ENCODE peak calls at places on chromosomes 5 and 9, in seven cellular contexts. E is H9, M is neuronal stem cell, R is trophoblast cell, J is IMR-90, P is mesendoderm, T is H1. B is an unnamed sample.

GRCh38 chr5:174190073-174190675 is 144.7 kb downstream of the NSG2 start:
- DNase-seq in J (no peak), M (no peak), P (peak; percentile 55), T (no peak), R (no peak), E (no peak), B (no peak)

GRCh38 chr9:1173211-1173610 is 123.1 kb downstream of the DMRT2 start:
- DNase-seq in M (no peak), J (no peak), T (no peak), E (no peak), R (no peak), P (peak; percentile 76), B (no peak)

GRCh38 chr5:170173227-170173626 is 59.6 kb upstream of the C5orf58 start:
- DNase-seq in T (no peak), M (no peak), R (no peak), E (no peak), P (peak; percentile 62), J (peak; percentile 23), B (peak; percentile 6)

GRCh38 chr9:135164036-135164435 is 76.6 kb downstream of the OLFM1 start:
- DNase-seq in P (no peak), E (no peak), T (no peak), J (no peak), M (no peak), R (no peak), B (no peak)

GRCh38 chr5:39309534-39309933 is 54.8 kb downstream of the C9 start:
- DNase-seq in J (no peak), M (no peak), P (no peak), T (no peak), R (no peak), E (no peak), B (no peak)

GRCh38 chr5:123554601-123555000 is 42.6 kb downstream of the CSNK1G3 start:
- DNase-seq in M (no peak), P (peak; percentile 34), E (no peak), R (no peak), J (no peak), T (no peak), B (no peak)

GRCh38 chr5:109409061-109409843 is 522 bp downstream of the PJA2 start:
- DNase-seq in T (no peak), E (peak; percentile 55), M (peak; percentile 56), P (peak; percentile 77), R (peak; percentile 17), J (peak; percentile 80), B (peak; percentile 92)

GRCh38 chr5:17833336-17833735 is 199.1 kb downstream of the TAF11L14 start:
- DNase-seq in M (no peak), R (no peak), E (no peak), J (peak; percentile 8), T (no peak), P (no peak), B (no peak)

GRCh38 chr9:113644321-113644720 is 180.8 kb downstream of the RGS3 start:
- DNase-seq in J (no peak), R (no peak), T (no peak), P (no peak), E (no peak), M (no peak), B (no peak)

GRCh38 chr5:37580106-37580505 is 201.0 kb downstream of the WDR70 start:
- DNase-seq in M (no peak), E (no peak), P (no peak), J (no peak), T (no peak), R (no peak), B (no peak)

GRCh38 chr5:153658606-153659005 is 168.1 kb downstream of the GRIA1 start:
- DNase-seq in T (peak; percentile 7), M (peak; percentile 60), R (no peak), P (peak; percentile 53), J (no peak), E (no peak), B (no peak)

GRCh38 chr9:720239-720881 is 121.1 kb upstream of the DMRT1 start:
- DNase-seq in R (no peak), T (no peak), J (no peak), E (no peak), P (peak; percentile 72), M (no peak), B (no peak)

GRCh38 chr5:78509145-78509865 is 139.3 kb downstream of the LHFPL2 start:
- DNase-seq in T (no peak), P (no peak), R (no peak), M (no peak), E (no peak), J (no peak), B (no peak)

DNA sequence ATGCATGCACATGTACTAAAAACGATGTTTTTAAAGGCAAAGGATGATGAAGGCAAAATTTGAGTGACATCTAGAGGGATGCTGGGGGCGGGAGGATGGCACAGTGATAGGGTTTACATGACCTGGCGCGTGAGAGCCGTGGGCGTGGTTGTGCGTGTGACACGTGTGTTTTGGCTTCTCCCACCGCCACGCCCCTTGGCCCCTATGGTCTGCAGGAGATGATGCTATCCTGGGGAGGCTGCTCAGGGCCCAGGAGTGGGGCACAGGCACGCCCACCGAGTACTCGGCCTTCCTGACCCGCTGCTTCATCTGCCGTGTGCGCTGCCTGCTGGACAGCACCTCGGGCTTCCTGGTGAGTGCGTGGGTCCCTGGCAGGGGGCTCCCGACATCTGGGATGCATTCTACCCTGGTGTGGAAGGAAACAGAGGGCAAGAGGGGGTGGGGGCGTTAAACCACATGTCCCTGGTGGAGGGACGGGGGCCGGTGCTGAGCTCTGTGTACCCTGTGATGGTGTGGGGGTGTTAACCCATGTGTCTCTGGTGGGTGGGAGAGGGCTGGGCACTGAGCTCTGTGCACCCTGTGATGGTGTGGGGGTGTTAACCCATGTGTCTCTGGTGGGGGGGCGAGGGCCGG is 19.2 kb upstream of the EXOC3 start:
- DNase-seq in R (no peak), E (peak; percentile 22), T (no peak), J (no peak), P (no peak), M (no peak), B (no peak)
- H3K18ac ChIP-seq in R (no peak overlapping the region), E (no peak overlapping the region), T (no peak overlapping the region), J (no peak overlapping the region), P (no peak overlapping the region), M (peak overlapping the region; percentile 57), B (peak overlapping the region; percentile 7)

DNA sequence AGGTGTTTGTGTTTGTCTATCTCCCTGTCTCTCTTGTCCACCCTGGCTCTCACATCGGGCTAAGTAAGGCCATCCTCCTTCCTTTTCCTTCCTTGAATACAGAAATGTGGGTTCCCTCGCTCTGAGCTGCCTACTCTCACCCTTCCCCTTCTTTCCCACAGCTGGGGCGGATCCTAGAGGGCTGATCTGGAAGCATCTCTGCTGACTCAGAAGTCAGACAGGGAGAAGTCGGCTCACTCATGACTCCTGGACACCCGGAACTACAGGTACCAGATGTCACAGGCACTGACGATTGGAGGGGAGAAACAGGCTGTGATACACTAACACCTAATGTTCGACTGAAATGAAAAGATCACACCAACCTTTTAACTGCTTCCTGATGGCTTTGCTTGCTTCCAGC is 41.3 kb downstream of the PTPN3 start:
- DNase-seq in T (no peak), P (no peak), J (no peak), E (no peak), R (peak; percentile 84), M (no peak), B (no peak)
- H3K18ac ChIP-seq in T (no peak overlapping the region), P (no peak overlapping the region), J (no peak overlapping the region), E (no peak overlapping the region), R (no peak overlapping the region), M (no peak overlapping the region), B (no peak overlapping the region)

GRCh38 chr9:27003406-27004147 is 1.9 kb downstream of the LRRC19 start:
- DNase-seq in R (no peak), E (no peak), J (no peak), T (no peak), M (peak; percentile 5), P (peak; percentile 7), B (no peak)

GRCh38 chr9:27005491-27005890 is at the start of gene LRRC19:
- DNase-seq in T (no peak), R (no peak), M (no peak), J (no peak), P (no peak), E (no peak), B (no peak)
- H3K18ac ChIP-seq in T (no peak within 1 kb of the TSS), R (no peak within 1 kb of the TSS), M (no peak within 1 kb of the TSS), J (no peak within 1 kb of the TSS), P (no peak within 1 kb of the TSS), E (no peak within 1 kb of the TSS), B (no peak within 1 kb of the TSS)

GRCh38 chr9:131125288-131126058 is at the start of gene NUP214:
- DNase-seq in M (peak; percentile 98), E (peak; percentile 98), R (peak; percentile 100), P (peak; percentile 99), J (peak; percentile 96), T (peak; percentile 89), B (peak; percentile 97)
- H3K18ac ChIP-seq in M (peak within 1 kb of the TSS; percentile 58), E (peak within 1 kb of the TSS; percentile 58), R (peak within 1 kb of the TSS; percentile 67), P (peak within 1 kb of the TSS; percentile 43), J (no peak within 1 kb of the TSS), T (peak within 1 kb of the TSS; percentile 83), B (peak within 1 kb of the TSS; percentile 89)

DNA sequence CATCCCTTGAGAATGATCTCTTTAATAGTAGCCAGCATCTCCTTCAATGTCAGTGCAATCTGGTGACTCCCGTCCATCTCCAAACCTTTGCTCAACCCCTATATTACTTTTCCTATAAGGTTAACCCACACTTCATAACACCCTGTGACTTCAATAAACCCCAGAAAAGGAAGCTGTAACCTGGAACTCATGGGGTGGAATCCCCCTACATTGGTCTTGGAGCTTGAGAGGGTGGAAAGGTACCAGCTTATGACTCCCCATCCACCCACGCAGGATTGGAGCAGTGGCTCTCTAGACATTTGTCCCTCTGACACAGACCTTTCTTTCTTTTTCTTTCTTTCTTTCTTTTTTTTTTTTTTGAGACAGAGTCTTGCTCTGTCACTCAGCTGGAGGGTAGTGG is 54.7 kb upstream of the ZFR start:
- DNase-seq in P (no peak), R (no peak), M (no peak), E (no peak), T (no peak), J (no peak), B (no peak)
- H3K18ac ChIP-seq in P (no peak overlapping the region), R (no peak overlapping the region), M (no peak overlapping the region), E (no peak overlapping the region), T (no peak overlapping the region), J (no peak overlapping the region), B (no peak overlapping the region)

GRCh38 chr9:80213613-80214012 is 641.8 kb downstream of the TLE4 start:
- DNase-seq in E (no peak), P (no peak), J (no peak), T (no peak), R (no peak), M (no peak), B (no peak)

GRCh38 chr9:80204054-80204453 is 632.3 kb downstream of the TLE4 start:
- DNase-seq in E (no peak), J (peak; percentile 69), M (no peak), T (no peak), P (no peak), R (no peak), B (no peak)

DNA sequence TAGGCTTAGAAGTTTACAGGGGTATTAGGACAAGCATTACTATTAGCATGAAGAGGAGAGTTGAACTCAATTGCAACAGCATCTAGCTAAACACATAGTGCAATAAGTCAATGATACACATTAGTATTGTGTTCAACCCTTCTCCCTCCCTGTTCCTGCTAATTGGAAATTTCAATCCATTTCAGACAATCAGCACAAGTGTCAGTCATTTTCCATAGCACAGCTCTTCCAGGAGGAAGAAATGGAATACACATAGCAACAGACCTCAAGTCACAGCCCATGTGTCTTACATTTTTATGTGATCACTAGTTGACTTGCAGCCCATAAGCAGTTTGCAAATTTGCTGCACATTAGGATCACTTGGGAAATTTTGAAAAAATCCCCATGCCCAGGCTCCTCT is 636.9 kb downstream of the TLE4 start:
- DNase-seq in T (no peak), R (no peak), E (no peak), J (no peak), P (no peak), M (no peak), B (no peak)
- H3K18ac ChIP-seq in T (no peak overlapping the region), R (no peak overlapping the region), E (no peak overlapping the region), J (no peak overlapping the region), P (no peak overlapping the region), M (no peak overlapping the region), B (no peak overlapping the region)